ENCODE peak calls at places on chromosomes 7 and 10, in four cellular contexts. H is K562, G is A549, J is HepG2. B is an unnamed sample.
A peak's percentile ranks its signal among the peaks of the same experiment; 100 is the strongest.

GRCh38 chr7:22452142-22452763 is 47.7 kb downstream of the STEAP1B start:
- DNase-seq in H (peak; percentile 67), G (peak; percentile 36), J (peak; percentile 47), B (peak; percentile 86)

GRCh38 chr10:109780997-109781396 is 142.3 kb downstream of the XPNPEP1 start:
- DNase-seq in H (no peak), G (no peak), J (no peak), B (no peak)

GRCh38 chr7:1912472-1913289 is 242.6 kb downstream of the ELFN1 start:
- DNase-seq in H (no peak), G (no peak), J (no peak), B (no peak)

GRCh38 chr10:97412891-97413304 is 11.8 kb upstream of the RRP12 start:
- DNase-seq in H (no peak), G (no peak), J (peak; percentile 52), B (no peak)

GRCh38 chr10:95327367-95327766 is 36.6 kb upstream of the PDLIM1 start:
- DNase-seq in H (no peak), G (no peak), J (no peak), B (no peak)

GRCh38 chr10:14302035-14302434 is 28.7 kb downstream of the FRMD4A start:
- DNase-seq in H (peak; percentile 11), G (no peak), J (no peak), B (no peak)

GRCh38 chr7:1945558-1945957 is 275.5 kb downstream of the ELFN1 start:
- DNase-seq in H (no peak), G (no peak), J (no peak), B (no peak)

GRCh38 chr10:127193125-127193524 is 3.3 kb downstream of the INSYN2A start:
- DNase-seq in H (no peak), G (no peak), J (no peak), B (no peak)

GRCh38 chr7:134767567-134768168 is 11.8 kb upstream of the CALD1 start:
- DNase-seq in H (no peak), G (no peak), J (no peak), B (no peak)

GRCh38 chr10:52308251-52309031 is 5.6 kb upstream of the DKK1 start:
- DNase-seq in H (no peak), G (peak; percentile 62), J (peak; percentile 72), B (peak; percentile 69)

GRCh38 chr10:79081353-79082034 is 12.7 kb downstream of the ZMIZ1 start:
- DNase-seq in H (no peak), G (no peak), J (no peak), B (no peak)

GRCh38 chr10:79385804-79386531 is 38.7 kb downstream of the PPIF start:
- DNase-seq in H (no peak), G (no peak), J (no peak), B (peak; percentile 68)

GRCh38 chr7:2824678-2825461 is 19.2 kb downstream of the GNA12 start:
- DNase-seq in H (no peak), G (no peak), J (no peak), B (peak; percentile 66)

GRCh38 chr7:114922652-114923402 is 933 bp downstream of the MDFIC start:
- DNase-seq in H (no peak), G (peak; percentile 53), J (no peak), B (peak; percentile 23)

GRCh38 chr7:11434371-11434770 is 397.6 kb downstream of the THSD7A start:
- DNase-seq in H (no peak), G (no peak), J (no peak), B (no peak)

GRCh38 chr10:78817361-78817760 is 251.4 kb upstream of the ZMIZ1 start:
- DNase-seq in H (no peak), G (no peak), J (no peak), B (no peak)

GRCh38 chr7:22422831-22423615 is 66.1 kb upstream of the RAPGEF5 start:
- DNase-seq in H (no peak), G (no peak), J (no peak), B (no peak)

GRCh38 chr7:142461437-142461836 is 203.6 kb upstream of the PRSS58 start:
- DNase-seq in H (no peak), G (no peak), J (no peak), B (no peak)

GRCh38 chr10:63013755-63014154 is 119.4 kb upstream of the NRBF2 start:
- DNase-seq in H (no peak), G (no peak), J (no peak), B (no peak)

GRCh38 chr10:71684356-71685173 is 35.0 kb downstream of the C10orf105 start:
- DNase-seq in H (peak; percentile 92), G (no peak), J (no peak), B (no peak)

GRCh38 chr7:16465469-16466086 is at the start of gene SOSTDC1:
- DNase-seq in H (peak; percentile 16), G (no peak), J (no peak), B (no peak)

GRCh38 chr7:19747740-19748339 is 25.6 kb downstream of the TMEM196 start:
- DNase-seq in H (peak; percentile 18), G (peak; percentile 33), J (peak; percentile 32), B (no peak)

GRCh38 chr7:1933066-1933835 is 263.2 kb downstream of the ELFN1 start:
- DNase-seq in H (no peak), G (no peak), J (no peak), B (no peak)

GRCh38 chr10:99372546-99373271 is 43.6 kb downstream of the CNNM1 start:
- DNase-seq in H (no peak), G (no peak), J (peak; percentile 25), B (no peak)

GRCh38 chr7:116249969-116250553 is 39.7 kb downstream of the TES start:
- DNase-seq in H (peak; percentile 47), G (peak; percentile 45), J (peak; percentile 57), B (peak; percentile 32)

GRCh38 chr7:44244282-44244681 is 43.5 kb downstream of the YKT6 start:
- DNase-seq in H (peak; percentile 71), G (peak; percentile 58), J (no peak), B (peak; percentile 65)

GRCh38 chr10:29858352-29859267 is 200.8 kb downstream of the JCAD start:
- DNase-seq in H (no peak), G (peak; percentile 70), J (peak; percentile 34), B (peak; percentile 49)

GRCh38 chr10:97759157-97759980 is 12.4 kb downstream of the SFRP5 start:
- DNase-seq in H (peak; percentile 63), G (peak; percentile 94), J (peak; percentile 79), B (peak; percentile 90)

GRCh38 chr7:121276276-121276675 is 52.5 kb upstream of the WNT16 start:
- DNase-seq in H (no peak), G (no peak), J (no peak), B (no peak)

GRCh38 chr7:1569016-1569415 is 816 bp downstream of the PSMG3 start:
- DNase-seq in H (peak; percentile 55), G (no peak), J (no peak), B (no peak)

GRCh38 chr10:18918545-18918944 is 130.1 kb upstream of the MALRD1 start:
- DNase-seq in H (no peak), G (no peak), J (no peak), B (no peak)

GRCh38 chr10:112852308-112852707 is 97.7 kb upstream of the TCF7L2 start:
- DNase-seq in H (no peak), G (no peak), J (no peak), B (no peak)

GRCh38 chr10:67259319-67259929 is 333.6 kb downstream of the LRRTM3 start:
- DNase-seq in H (no peak), G (no peak), J (no peak), B (no peak)

GRCh38 chr10:43209064-43209455 is 57.8 kb downstream of the RASGEF1A start:
- DNase-seq in H (no peak), G (no peak), J (no peak), B (peak; percentile 5)
- TF ChIP-seq JUN in H (no peak), G (no peak), J (no peak), B (no peak)

GRCh38 chr10:120950103-120950561 is 99.0 kb downstream of the WDR11 start:
- DNase-seq in H (no peak), G (no peak), J (no peak), B (peak; percentile 47)

GRCh38 chr10:120946497-120946896 is 95.3 kb downstream of the WDR11 start:
- DNase-seq in H (no peak), G (no peak), J (no peak), B (no peak)

GRCh38 chr10:120948889-120949382 is 97.8 kb downstream of the WDR11 start:
- DNase-seq in H (peak; percentile 78), G (no peak), J (peak; percentile 21), B (peak; percentile 81)

GRCh38 chr10:120951288-120951687 is 100.1 kb downstream of the WDR11 start:
- DNase-seq in H (no peak), G (no peak), J (no peak), B (no peak)

DNA sequence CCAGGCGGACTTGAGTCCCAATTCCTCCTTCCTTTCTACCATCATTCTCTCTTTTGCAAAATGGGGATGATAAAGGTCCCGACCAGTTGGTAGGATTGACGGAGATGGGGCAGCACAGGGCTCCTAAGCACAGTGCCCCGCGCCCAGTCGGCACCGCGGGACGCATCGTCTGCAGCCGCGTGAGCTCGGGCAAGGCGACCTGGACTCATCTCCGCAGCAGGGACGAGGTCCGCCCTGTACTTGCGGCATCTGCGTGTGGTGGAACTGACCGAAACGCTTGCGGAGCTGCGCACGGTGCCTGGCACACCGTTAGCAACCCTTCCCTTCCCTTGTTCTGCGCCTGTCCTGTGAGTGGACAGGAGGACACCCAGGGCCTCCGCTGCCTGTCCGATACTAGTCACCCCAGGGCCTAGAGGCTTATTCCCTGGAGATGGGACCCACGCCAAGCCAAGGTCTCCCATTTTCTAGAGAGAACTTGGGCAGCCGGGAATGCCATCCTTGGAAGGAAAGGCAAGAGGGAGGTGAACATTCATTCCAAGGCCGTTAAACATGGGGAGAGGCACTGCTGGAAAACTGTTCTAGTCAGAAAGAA is 98.4 kb downstream of the WDR11 start:
- DNase-seq in H (no peak), G (no peak), J (no peak), B (peak; percentile 28)
- TF ChIP-seq NR3C1 in H (no peak), G (no peak), J (no peak), B (no peak)

DNA sequence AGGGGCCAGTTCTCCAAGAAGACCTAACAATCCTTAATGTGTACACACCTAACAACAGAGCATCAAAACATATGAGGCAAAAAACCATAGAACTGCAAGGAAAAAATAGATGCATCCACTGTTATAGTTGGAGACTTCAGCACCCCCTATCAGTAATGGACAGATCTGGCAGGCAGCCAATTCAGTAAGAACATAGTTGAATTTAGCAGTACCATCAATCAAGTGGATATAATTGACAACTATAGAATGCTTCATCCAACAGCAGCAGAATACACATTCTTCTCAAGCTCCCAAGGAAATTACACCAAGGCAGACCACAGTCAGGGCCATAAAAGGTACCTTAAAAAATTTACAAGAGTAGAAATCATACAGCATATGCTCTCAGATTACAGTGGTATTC is 42.2 kb downstream of the POLL start:
- DNase-seq in H (peak; percentile 25), G (no peak), J (no peak), B (no peak)
- TF ChIP-seq JUN in H (no peak), G (no peak), J (no peak), B (no peak)

DNA sequence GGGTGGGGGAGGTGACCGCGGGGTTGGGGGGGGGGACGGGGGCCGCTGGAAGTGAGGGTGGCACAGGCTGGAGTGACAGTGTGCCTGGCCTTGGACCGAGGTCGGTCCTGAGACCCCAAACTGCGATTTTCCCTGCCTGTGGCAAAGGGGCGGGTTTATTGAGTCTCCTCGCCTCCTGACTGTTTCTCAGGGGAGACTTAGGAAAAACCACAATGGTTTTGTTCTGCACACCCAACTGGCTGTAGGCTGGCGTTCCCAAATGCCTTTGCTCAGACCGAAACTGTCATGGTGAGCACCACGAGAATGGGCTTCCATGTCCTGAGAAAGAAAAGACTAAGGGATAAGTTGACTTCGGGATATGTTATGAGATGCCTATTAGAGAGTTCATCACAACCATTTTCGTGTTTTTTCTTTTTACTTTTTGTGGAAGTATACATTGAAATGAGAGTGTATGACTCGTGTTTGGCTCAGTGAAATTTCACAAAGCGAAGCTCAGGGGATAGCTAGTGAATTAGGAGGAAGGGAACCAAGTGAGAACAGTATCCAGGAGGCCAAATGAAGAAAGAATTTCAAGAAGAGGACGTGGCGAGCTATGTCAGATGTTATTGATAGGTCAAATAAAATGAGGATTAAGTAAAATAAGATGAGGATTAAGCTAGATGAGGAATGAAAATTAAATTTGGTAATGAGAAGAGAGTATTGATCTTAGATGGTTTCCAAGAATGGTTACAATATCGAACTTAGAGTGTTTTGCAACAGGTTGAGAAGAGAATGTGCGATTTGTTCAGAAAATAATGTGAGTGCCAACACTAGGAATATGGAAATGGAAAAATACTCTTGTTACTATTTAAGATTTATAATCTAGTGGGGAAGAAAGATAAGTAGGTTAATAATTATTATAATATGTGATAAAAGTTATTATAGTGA is 918 bp downstream of the NET1 start:
- DNase-seq in H (no peak), G (peak; percentile 31), J (peak; percentile 12), B (no peak)
- TF ChIP-seq NR3C1 in H (no peak), G (no peak), J (no peak), B (no peak)